ENCODE peak calls at places on chromosome 17, in six cellular contexts. C, X, Q, Y, H and R are unnamed samples.

GRCh38 chr17:62599964-62600657 is 27.4 kb upstream of the MRC2 start:
- DNase-seq in C (no peak), X (no peak), Q (no peak), Y (no peak), H (no peak), R (no peak)

GRCh38 chr17:45838751-45839150 is 5.9 kb upstream of the SPPL2C start:
- DNase-seq in C (no peak), X (no peak), Q (no peak), Y (no peak), H (no peak), R (no peak)

GRCh38 chr17:43570518-43570928 is 24.4 kb upstream of the ETV4 start:
- DNase-seq in C (peak), X (no peak), Q (no peak), Y (no peak), H (peak), R (peak)

GRCh38 chr17:41835800-41836549 is at the start of gene NT5C3B:
- DNase-seq in C (peak), X (peak), Q (peak), Y (peak), H (no peak), R (peak)

GRCh38 chr17:42050360-42051012 is at the start of gene C17orf113:
- DNase-seq in C (peak), X (peak), Q (peak), Y (peak), H (peak), R (peak)

GRCh38 chr17:63702223-63702577 is 2.3 kb upstream of the LIMD2 start:
- DNase-seq in C (no peak), X (peak), Q (no peak), Y (no peak), H (no peak), R (no peak)

GRCh38 chr17:68807998-68808772 is 147.0 kb downstream of the ABCA8 start:
- DNase-seq in C (no peak), X (no peak), Q (no peak), Y (no peak), H (no peak), R (no peak)

GRCh38 chr17:8015957-8016631 is 13.7 kb downstream of the GUCY2D start:
- DNase-seq in C (no peak), X (no peak), Q (no peak), Y (peak), H (no peak), R (peak)

GRCh38 chr17:47311420-47311819 is 12.3 kb upstream of the EFCAB13 start:
- DNase-seq in C (no peak), X (no peak), Q (no peak), Y (no peak), H (no peak), R (peak)

GRCh38 chr17:10029129-10029528 is 124.1 kb upstream of the RCVRN start:
- DNase-seq in C (no peak), X (no peak), Q (no peak), Y (no peak), H (no peak), R (no peak)

GRCh38 chr17:6531575-6531974 is 24.8 kb downstream of the PITPNM3 start:
- DNase-seq in C (no peak), X (no peak), Q (no peak), Y (no peak), H (no peak), R (no peak)

GRCh38 chr17:20121359-20122235 is 112.4 kb downstream of the SPECC1 start:
- DNase-seq in C (peak), X (peak), Q (peak), Y (peak), H (peak), R (peak)
- H3K4me3 ChIP-seq in C (no peak), X (no peak), Q (no peak), Y (no peak), H (no peak), R (no peak)

DNA sequence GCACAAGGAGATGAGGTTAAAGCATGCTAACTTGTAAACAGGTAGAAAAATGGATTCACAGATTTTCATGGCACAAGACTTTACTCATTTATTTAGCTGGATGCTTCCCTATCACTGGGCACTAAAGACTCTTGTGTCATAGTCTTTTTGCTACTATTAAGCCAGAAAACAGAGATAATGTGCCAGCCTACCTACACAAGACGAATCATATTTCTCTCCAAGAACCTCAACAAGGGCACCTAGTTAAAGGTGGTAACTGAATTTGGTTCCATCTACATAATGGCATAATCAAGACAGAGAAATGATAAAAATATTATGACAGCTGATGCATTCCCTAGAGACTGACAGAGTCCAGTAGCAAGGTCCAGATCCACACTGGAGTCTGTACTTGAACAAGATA is 3.8 kb downstream of the NACA2 start:
- DNase-seq in C (no peak), X (no peak), Q (no peak), Y (no peak), H (no peak), R (no peak)
- H3K4me3 ChIP-seq in C (no peak), X (no peak), Q (no peak), Y (no peak), H (no peak), R (no peak)

GRCh38 chr17:82351254-82351712 is 7.8 kb upstream of the TEX19 start:
- DNase-seq in C (no peak), X (no peak), Q (no peak), Y (no peak), H (no peak), R (peak)
- H3K4me3 ChIP-seq in C (no peak), X (no peak), Q (no peak), Y (no peak), H (no peak), R (no peak)

DNA sequence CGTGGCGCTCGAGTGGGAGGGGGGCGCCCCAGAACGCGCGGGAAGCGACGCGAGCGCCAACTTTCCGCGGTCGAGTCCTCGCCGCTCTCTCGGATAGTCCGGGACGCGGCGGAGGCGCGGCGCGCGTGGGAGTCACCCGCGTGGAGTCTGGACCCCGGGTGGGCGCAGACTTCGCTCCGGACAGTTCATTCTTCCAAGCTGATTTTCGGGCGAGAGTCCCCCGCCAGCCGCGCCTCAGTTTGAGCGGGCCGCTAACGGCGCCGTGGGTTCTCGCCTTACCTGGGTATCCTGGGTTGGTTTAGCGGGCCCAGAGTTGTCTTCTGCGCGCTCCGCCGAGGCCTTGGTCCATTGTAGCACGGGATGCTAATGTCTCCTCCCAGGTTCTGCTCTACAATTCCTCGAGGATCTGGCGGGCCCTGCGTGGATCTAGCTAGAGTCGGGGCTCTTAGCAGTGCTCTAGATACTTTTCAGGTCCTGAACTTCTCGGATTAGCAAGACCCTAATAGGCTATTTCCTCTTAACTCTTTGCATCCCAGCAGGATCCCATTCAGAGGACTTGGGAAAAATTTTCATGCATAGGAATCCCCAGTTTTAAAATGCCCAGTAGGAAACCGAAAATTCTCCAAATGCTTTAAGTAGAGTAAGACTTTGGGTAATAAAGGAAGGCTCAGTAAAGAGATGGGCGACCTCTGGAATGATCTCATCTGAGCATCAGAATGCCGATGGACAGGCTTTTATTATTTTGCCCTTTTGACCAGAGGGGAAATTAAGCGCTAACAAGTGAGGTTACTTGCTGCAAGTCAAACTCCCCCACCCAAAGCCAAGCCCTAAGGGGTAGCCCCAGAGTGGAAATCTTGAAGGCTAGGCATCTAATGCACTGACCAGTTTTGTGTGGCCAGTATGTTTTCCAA is 527 bp upstream of the GJC1 start:
- DNase-seq in C (peak), X (peak), Q (no peak), Y (peak), H (no peak), R (peak)
- H3K4me3 ChIP-seq in C (peak), X (no peak), Q (peak), Y (no peak), H (peak), R (peak)

DNA sequence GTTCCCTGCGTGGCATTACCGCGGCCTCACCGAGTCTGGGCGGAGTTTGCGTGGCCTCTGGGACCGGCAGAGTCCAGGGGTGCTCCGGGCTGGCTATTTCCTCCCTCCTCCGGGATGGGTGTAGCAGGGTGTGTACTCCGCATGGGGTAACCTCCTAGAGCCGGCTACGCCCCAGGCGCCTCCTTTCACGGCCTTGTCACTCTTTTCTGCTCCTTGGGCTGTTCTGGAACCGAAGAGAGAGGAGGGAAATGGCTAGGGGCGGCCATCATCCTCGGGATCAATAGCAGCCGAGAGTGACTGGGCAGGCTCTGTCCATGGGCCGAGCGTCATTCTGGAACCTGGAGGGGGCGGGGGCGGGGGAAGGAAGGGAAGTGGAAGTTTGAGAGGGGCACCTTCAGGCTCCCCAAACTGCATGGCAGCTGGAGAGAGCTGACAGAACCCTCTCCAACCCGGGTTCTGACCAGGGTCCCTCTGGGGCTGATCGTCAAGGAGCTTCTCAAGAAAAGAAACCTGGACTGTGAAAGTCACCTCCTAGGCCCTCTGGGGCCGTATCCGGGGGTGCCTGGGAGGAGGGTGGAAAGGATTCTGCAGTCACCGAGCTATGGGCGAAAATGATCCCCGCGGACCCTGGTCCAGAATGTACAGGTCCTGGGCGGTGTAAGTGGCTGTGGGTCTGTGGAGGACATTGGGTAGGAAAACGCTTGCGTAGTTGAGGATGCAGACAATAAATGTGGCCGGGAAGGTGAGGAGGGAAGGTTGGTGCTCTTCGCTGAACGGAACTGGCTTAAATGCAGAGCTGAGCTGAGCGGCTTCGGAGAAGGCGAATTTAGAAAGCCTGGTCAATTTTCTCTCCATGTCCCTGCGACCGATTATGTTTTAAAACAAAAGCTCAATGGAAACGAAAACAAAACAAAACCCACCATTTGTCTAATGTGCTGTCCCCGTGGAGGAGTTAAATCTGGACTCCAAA is 3.8 kb upstream of the LHX1 start:
- DNase-seq in C (no peak), X (no peak), Q (no peak), Y (no peak), H (no peak), R (peak)
- H3K4me3 ChIP-seq in C (no peak), X (no peak), Q (no peak), Y (no peak), H (no peak), R (peak)

GRCh38 chr17:66964083-66964771 is at the start of gene CACNG4:
- DNase-seq in C (no peak), X (no peak), Q (no peak), Y (peak), H (no peak), R (peak)
- H3K4me3 ChIP-seq in C (peak), X (no peak), Q (peak), Y (no peak), H (peak), R (peak)

DNA sequence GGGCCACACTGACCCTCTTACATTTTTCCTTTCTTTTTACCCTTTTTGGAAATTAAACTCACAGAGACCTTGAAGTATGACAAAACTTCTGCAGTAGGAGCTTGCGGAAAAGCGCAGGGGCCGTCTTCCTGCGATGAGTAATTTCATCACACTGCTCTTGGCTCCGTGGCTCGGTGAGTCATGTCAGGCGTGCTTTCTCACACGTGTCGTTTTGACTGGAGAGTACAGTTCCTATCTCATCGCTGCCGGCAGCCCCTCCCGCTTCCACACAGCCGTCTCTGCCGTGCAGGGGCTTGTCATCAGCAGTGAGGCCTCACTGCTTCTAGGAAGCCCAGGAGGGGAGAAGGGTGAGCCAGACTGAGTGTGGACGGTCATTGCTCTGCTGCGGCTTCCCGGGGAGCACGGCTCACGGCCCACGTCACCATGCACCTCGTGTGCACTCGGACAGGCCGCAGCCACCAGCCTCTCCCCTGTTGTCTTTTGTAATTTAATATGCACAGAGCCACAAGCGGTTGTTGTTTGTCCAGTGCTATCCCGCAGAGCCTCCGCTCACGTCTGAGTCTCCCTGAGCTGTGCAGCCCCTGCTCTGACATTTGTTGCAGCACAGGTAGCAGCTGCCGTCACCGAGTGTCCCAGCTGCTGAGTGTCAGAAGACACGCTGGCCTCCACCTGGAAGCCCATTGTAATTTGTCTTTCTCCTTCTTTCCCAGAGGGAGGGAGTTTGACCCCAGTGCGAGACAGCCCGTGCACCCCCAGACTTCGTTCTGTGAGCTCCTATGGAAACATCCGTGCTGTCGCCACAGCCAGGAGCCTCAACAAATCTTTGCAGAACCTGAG is 99.4 kb upstream of the CHMP6 start:
- DNase-seq in C (no peak), X (peak), Q (peak), Y (peak), H (peak), R (no peak)
- H3K4me3 ChIP-seq in C (no peak), X (peak), Q (no peak), Y (no peak), H (peak), R (no peak)

GRCh38 chr17:81246679-81247338 is 7.7 kb downstream of the NDUFAF8 start:
- DNase-seq in C (no peak), X (no peak), Q (no peak), Y (no peak), H (no peak), R (no peak)
- H3K4me3 ChIP-seq in C (no peak), X (no peak), Q (no peak), Y (no peak), H (no peak), R (no peak)

GRCh38 chr17:78122991-78123249 is 5.6 kb downstream of the TMC6 start:
- DNase-seq in C (no peak), X (no peak), Q (no peak), Y (no peak), H (no peak), R (no peak)

GRCh38 chr17:78120537-78120936 is 8.0 kb downstream of the TMC6 start:
- DNase-seq in C (no peak), X (no peak), Q (no peak), Y (no peak), H (no peak), R (no peak)

GRCh38 chr17:78121801-78122220 is 6.7 kb downstream of the TMC6 start:
- DNase-seq in C (no peak), X (no peak), Q (no peak), Y (no peak), H (no peak), R (no peak)

GRCh38 chr17:78122221-78122990 is 6.1 kb downstream of the TMC6 start:
- DNase-seq in C (no peak), X (no peak), Q (no peak), Y (no peak), H (no peak), R (no peak)

GRCh38 chr17:78120971-78121800 is 7.4 kb downstream of the TMC6 start:
- DNase-seq in C (no peak), X (peak), Q (no peak), Y (no peak), H (no peak), R (no peak)
- H3K4me3 ChIP-seq in C (no peak), X (peak), Q (no peak), Y (no peak), H (no peak), R (no peak)